ENCODE peak calls at places on chromosomes 7 and 10, in nine cellular contexts. L is Caco-2, N is GM12878, T is HFF-Myc, O is epithelial cell of proximal tubule, X is hepatocyte, Y is SK-N-SH, A is Panc1, Q is cardiac muscle cell. C is an unnamed sample.

GRCh38 chr7:137880432-137880831 is 33.7 kb upstream of the DGKI start:
- DNase-seq in L (no peak), N (no peak), T (no peak), O (no peak), X (no peak), Y (no peak), A (no peak), Q (peak), C (no peak)

GRCh38 chr7:71937840-71938371 is 474.2 kb downstream of the CALN1 start:
- DNase-seq in L (no peak), N (no peak), T (no peak), O (no peak), X (no peak), Y (no peak), A (no peak), Q (no peak), C (no peak)

GRCh38 chr10:16386855-16387254 is 50.0 kb upstream of the PTER start:
- DNase-seq in L (no peak), N (no peak), T (no peak), O (no peak), X (no peak), Y (no peak), A (no peak), Q (no peak), C (no peak)

GRCh38 chr10:79229830-79230562 is 117.3 kb upstream of the PPIF start:
- DNase-seq in L (no peak), N (no peak), T (no peak), O (no peak), X (peak), Y (peak), A (no peak), Q (no peak), C (no peak)

GRCh38 chr7:45592230-45592991 is 18.2 kb downstream of the ADCY1 start:
- DNase-seq in L (peak), N (no peak), T (no peak), O (no peak), X (no peak), Y (peak), A (no peak), Q (no peak), C (no peak)

GRCh38 chr10:59181668-59182067 is 5.2 kb downstream of the PHYHIPL start:
- DNase-seq in L (peak), N (peak), T (peak), O (peak), X (peak), Y (peak), A (peak), Q (peak), C (peak)

GRCh38 chr10:95295031-95295755 is 4.4 kb upstream of the PDLIM1 start:
- DNase-seq in L (no peak), N (peak), T (no peak), O (no peak), X (peak), Y (no peak), A (no peak), Q (peak), C (peak)

GRCh38 chr10:101262147-101262546 is 32.9 kb upstream of the LBX1 start:
- DNase-seq in L (no peak), N (no peak), T (no peak), O (no peak), X (no peak), Y (no peak), A (no peak), Q (no peak), C (no peak)

GRCh38 chr7:117008849-117009531 is 55.7 kb downstream of the ST7 start:
- DNase-seq in L (no peak), N (no peak), T (peak), O (no peak), X (no peak), Y (no peak), A (no peak), Q (peak), C (peak)

GRCh38 chr10:1432161-1432560 is 305.2 kb downstream of the ADARB2 start:
- DNase-seq in L (no peak), N (no peak), T (no peak), O (no peak), X (no peak), Y (no peak), A (no peak), Q (no peak), C (no peak)

GRCh38 chr10:55146032-55146431 is 345.0 kb upstream of the PCDH15 start:
- DNase-seq in L (no peak), N (no peak), T (no peak), O (peak), X (no peak), Y (no peak), A (no peak), Q (peak), C (no peak)

GRCh38 chr7:135666156-135666555 is 3.8 kb downstream of the STMP1 start:
- DNase-seq in L (no peak), N (no peak), T (no peak), O (no peak), X (no peak), Y (no peak), A (no peak), Q (no peak), C (no peak)

GRCh38 chr10:119450606-119451304 is 91.8 kb downstream of the RGS10 start:
- DNase-seq in L (no peak), N (no peak), T (no peak), O (no peak), X (no peak), Y (no peak), A (no peak), Q (no peak), C (no peak)

GRCh38 chr7:131745645-131746248 is 189.3 kb upstream of the PODXL start:
- DNase-seq in L (peak), N (no peak), T (no peak), O (no peak), X (peak), Y (no peak), A (no peak), Q (peak), C (peak)

GRCh38 chr7:55249332-55249731 is 115.8 kb upstream of the LANCL2 start:
- DNase-seq in L (peak), N (no peak), T (no peak), O (no peak), X (peak), Y (no peak), A (no peak), Q (no peak), C (no peak)

GRCh38 chr10:35643151-35643975 is 1.3 kb upstream of the FZD8 start:
- DNase-seq in L (peak), N (no peak), T (no peak), O (no peak), X (peak), Y (peak), A (no peak), Q (peak), C (peak)

GRCh38 chr7:17521437-17521836 is 223.0 kb downstream of the AHR start:
- DNase-seq in L (no peak), N (no peak), T (no peak), O (no peak), X (no peak), Y (no peak), A (no peak), Q (peak), C (no peak)

GRCh38 chr7:9242604-9243003 is 809.2 kb downstream of the NXPH1 start:
- DNase-seq in L (no peak), N (no peak), T (no peak), O (no peak), X (no peak), Y (no peak), A (no peak), Q (no peak), C (no peak)

GRCh38 chr10:7853892-7854289 is 35.6 kb downstream of the TAF3 start:
- DNase-seq in L (no peak), N (no peak), T (no peak), O (peak), X (no peak), Y (no peak), A (no peak), Q (no peak), C (no peak)

GRCh38 chr10:69716711-69717560 is 84.8 kb upstream of the COL13A1 start:
- DNase-seq in L (peak), N (no peak), T (no peak), O (no peak), X (peak), Y (peak), A (no peak), Q (peak), C (peak)

GRCh38 chr7:125828153-125828690 is 898.6 kb upstream of the POT1 start:
- DNase-seq in L (no peak), N (no peak), T (no peak), O (no peak), X (no peak), Y (no peak), A (no peak), Q (no peak), C (no peak)

GRCh38 chr7:45193868-45194267 is 36.3 kb downstream of the RAMP3 start:
- DNase-seq in L (no peak), N (no peak), T (no peak), O (no peak), X (no peak), Y (no peak), A (no peak), Q (no peak), C (no peak)

GRCh38 chr7:155860840-155861479 is 48.7 kb upstream of the SHH start:
- DNase-seq in L (no peak), N (no peak), T (no peak), O (peak), X (peak), Y (no peak), A (no peak), Q (peak), C (no peak)

GRCh38 chr10:131912620-131913019 is 11.8 kb downstream of the PPP2R2D start:
- DNase-seq in L (no peak), N (no peak), T (no peak), O (no peak), X (no peak), Y (no peak), A (no peak), Q (no peak), C (no peak)

GRCh38 chr10:89516149-89516832 is 19.1 kb downstream of the SLC16A12 start:
- DNase-seq in L (no peak), N (no peak), T (peak), O (peak), X (peak), Y (no peak), A (no peak), Q (peak), C (no peak)

GRCh38 chr10:6062101-6062771 is at the start of gene IL2RA:
- DNase-seq in L (no peak), N (no peak), T (no peak), O (no peak), X (no peak), Y (no peak), A (no peak), Q (no peak), C (no peak)

GRCh38 chr10:63637833-63638443 is 116.7 kb downstream of the REEP3 start:
- DNase-seq in L (peak), N (no peak), T (no peak), O (no peak), X (peak), Y (no peak), A (no peak), Q (no peak), C (no peak)

GRCh38 chr10:2201534-2202104 is 464.3 kb upstream of the ADARB2 start:
- DNase-seq in L (no peak), N (no peak), T (no peak), O (no peak), X (no peak), Y (no peak), A (no peak), Q (no peak), C (no peak)

GRCh38 chr10:112969131-112969530 is 19.1 kb downstream of the TCF7L2 start:
- DNase-seq in L (no peak), N (no peak), T (no peak), O (no peak), X (no peak), Y (no peak), A (no peak), Q (no peak), C (no peak)

GRCh38 chr10:33277135-33277536 is 57.3 kb downstream of the NRP1 start:
- DNase-seq in L (no peak), N (no peak), T (no peak), O (no peak), X (no peak), Y (peak), A (no peak), Q (no peak), C (no peak)

GRCh38 chr10:60105195-60105812 is 198.9 kb upstream of the CCDC6 start:
- DNase-seq in L (no peak), N (no peak), T (no peak), O (no peak), X (no peak), Y (no peak), A (no peak), Q (no peak), C (no peak)

GRCh38 chr7:13201628-13202027 is 514.2 kb downstream of the ARL4A start:
- DNase-seq in L (no peak), N (no peak), T (no peak), O (no peak), X (no peak), Y (no peak), A (no peak), Q (no peak), C (no peak)

GRCh38 chr7:86130268-86130667 is 513.4 kb upstream of the GRM3 start:
- DNase-seq in L (no peak), N (no peak), T (no peak), O (no peak), X (no peak), Y (no peak), A (no peak), Q (no peak), C (no peak)

GRCh38 chr10:73554729-73555128 is 36.4 kb downstream of the USP54 start:
- DNase-seq in L (no peak), N (no peak), T (no peak), O (no peak), X (no peak), Y (no peak), A (no peak), Q (no peak), C (no peak)

DNA sequence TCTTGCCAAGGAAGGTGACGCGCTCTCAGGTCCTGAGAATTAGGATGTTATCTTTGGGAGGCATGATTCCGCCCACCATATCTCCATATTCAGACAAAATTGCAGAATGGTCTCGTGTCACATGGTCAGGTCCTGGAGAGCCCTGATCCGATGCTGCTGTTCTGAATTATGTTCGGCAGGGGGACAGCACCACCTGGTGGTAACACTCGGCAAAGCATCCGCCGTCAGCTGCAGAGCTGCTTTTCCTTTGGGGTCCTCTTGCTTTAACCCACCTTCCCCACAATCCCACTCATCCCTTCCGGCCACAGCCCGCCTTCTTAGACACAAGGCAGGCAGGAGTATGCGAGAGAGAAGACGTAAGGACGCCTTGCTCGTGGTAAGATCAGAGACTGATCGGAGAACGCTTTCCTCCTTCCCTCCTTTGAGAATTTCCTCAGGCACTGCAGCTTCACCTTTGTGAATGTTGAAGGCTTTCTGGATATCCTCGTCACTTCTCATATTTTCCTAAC is 327.8 kb upstream of the C7orf33 start:
- DNase-seq in L (peak), N (no peak), T (peak), O (no peak), X (peak), Y (peak), A (peak), Q (peak), C (peak)
- H3K4me3 ChIP-seq in L (peak), N (no peak), T (no peak), O (no peak), X (no peak), Y (peak), A (peak), Q (no peak), C (no peak)

DNA sequence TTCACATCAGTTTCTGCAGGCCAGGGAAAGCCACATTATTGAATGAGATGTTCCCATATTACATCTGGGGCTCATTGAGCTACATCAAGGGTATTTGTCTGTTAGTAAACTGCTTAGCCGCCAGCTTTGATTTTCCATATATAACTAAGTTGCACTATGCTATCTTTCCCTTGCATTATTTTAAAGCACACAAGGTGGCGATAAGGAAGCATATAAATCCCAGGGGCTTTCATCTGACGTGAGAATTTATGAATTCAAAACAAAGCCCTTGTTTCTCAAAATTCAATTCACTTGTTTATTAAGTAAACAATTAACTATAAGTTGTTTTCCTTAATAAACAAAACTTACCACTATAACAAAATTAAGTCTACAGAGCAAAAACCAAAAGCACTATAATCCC is 334.1 kb upstream of the TPK1 start:
- DNase-seq in L (no peak), N (no peak), T (no peak), O (no peak), X (no peak), Y (peak), A (no peak), Q (no peak), C (no peak)
- TF ChIP-seq CTCF in L (no peak), N (no peak), T (no peak), O (no peak), X (peak), Y (peak), A (peak), Q (no peak), C (no peak)

GRCh38 chr7:150451097-150451793 is 815 bp downstream of the GIMAP8 start:
- DNase-seq in L (no peak), N (peak), T (no peak), O (no peak), X (no peak), Y (no peak), A (no peak), Q (no peak), C (peak)
- H3K4me3 ChIP-seq in L (no peak), N (peak), T (no peak), O (no peak), X (no peak), Y (no peak), A (no peak), Q (no peak), C (peak)

GRCh38 chr7:102326156-102326914 is 29.9 kb downstream of the SPDYE6 start:
- DNase-seq in L (no peak), N (no peak), T (no peak), O (no peak), X (no peak), Y (no peak), A (no peak), Q (no peak), C (no peak)
- TF ChIP-seq CTCF in L (no peak), N (no peak), T (no peak), O (no peak), X (no peak), Y (no peak), A (no peak), Q (no peak), C (no peak)

GRCh38 chr10:117552759-117553158 is 10.2 kb downstream of the EMX2 start:
- DNase-seq in L (no peak), N (no peak), T (no peak), O (no peak), X (no peak), Y (no peak), A (no peak), Q (no peak), C (no peak)
- H3K4me3 ChIP-seq in L (no peak), N (no peak), T (no peak), O (peak), X (no peak), Y (no peak), A (no peak), Q (no peak), C (no peak)

C was measured in GM12865.